ENCODE peak calls at places on chromosomes 5 and 9, in ten cellular contexts. Z is non-pigmented ciliary epithelial cell; W is RWPE1; L is T1000; G is effector memory CD4-positive, alpha-beta T cell; P is fibroblast of mammary gland; K is T-helper 2 cell; E is heart left ventricle; N is natural killer cell treated with Interleukin-12 subunit alpha and Interleukin-12 subunit beta and Interleukin-15 and Interleukin-18, amount 100 ng/mL, for 72 hours; B is NCI-H1092 treated with DMSO at 0.1 percent for 48 hours. R is an unnamed sample.
A peak's percentile ranks its signal among the peaks of the same experiment; 100 is the strongest.

GRCh38 chr5:16596541-16596940 is 20.3 kb downstream of the RETREG1 start:
- DNase-seq in G (no peak), Z (peak; percentile 45), E (no peak), P (no peak), W (no peak), B (no peak), L (no peak), N (no peak), K (no peak), R (no peak)

GRCh38 chr9:121902483-121903135 is 190.5 kb downstream of the TTLL11 start:
- DNase-seq in E (no peak), Z (peak; percentile 98), P (peak; percentile 98), L (peak; percentile 47), N (no peak), G (no peak), B (no peak), W (no peak), K (no peak), R (no peak)

GRCh38 chr9:27473135-27473534 is 51.0 kb upstream of the IFNK start:
- DNase-seq in Z (no peak), W (no peak), E (no peak), G (no peak), L (no peak), B (no peak), K (no peak), N (no peak), P (peak; percentile 53), R (peak; percentile 21)

GRCh38 chr5:95673076-95673475 is 9.7 kb downstream of the SPATA9 start:
- DNase-seq in K (no peak), W (no peak), G (no peak), Z (no peak), E (no peak), B (no peak), P (peak; percentile 32), L (no peak), N (no peak), R (no peak)

GRCh38 chr9:107969727-107970126 is 480.2 kb upstream of the KLF4 start:
- DNase-seq in K (no peak), E (no peak), Z (no peak), L (no peak), W (no peak), N (no peak), G (no peak), P (no peak), B (no peak), R (no peak)

GRCh38 chr5:180555168-180555921 is 36.0 kb downstream of the SCGB3A1 start:
- DNase-seq in K (no peak), G (no peak), L (no peak), B (no peak), Z (peak; percentile 2), W (no peak), E (no peak), N (no peak), P (peak; percentile 30), R (no peak)

GRCh38 chr5:180673371-180674252 is 24.2 kb upstream of the FLT4 start:
- DNase-seq in E (no peak), N (no peak), G (no peak), L (no peak), P (no peak), Z (no peak), W (no peak), K (no peak), B (no peak), R (no peak)

GRCh38 chr9:122379340-122379739 is 8.5 kb downstream of the PTGS1 start:
- DNase-seq in N (no peak), L (no peak), G (no peak), P (peak; percentile 42), K (no peak), B (no peak), Z (no peak), E (no peak), W (no peak), R (no peak)

GRCh38 chr9:132244582-132245455 is 83.0 kb downstream of the NTNG2 start:
- DNase-seq in N (peak; percentile 39), L (no peak), G (no peak), B (no peak), W (no peak), Z (no peak), K (no peak), E (no peak), P (no peak), R (peak; percentile 57)

R was measured in heart right ventricle.